ENCODE peak calls at places on chromosome 20, in ten cellular contexts. One of them, this sample, is unnamed.

GRCh38 chr20:36399147-36399968 is 93.2 kb downstream of the DLGAP4 start:
- DNase-seq in GM12878: no peak
- DNase-seq in foreskin fibroblast: peak
- DNase-seq in PC-3: peak
- DNase-seq in ascending aorta: no peak
- DNase-seq in fibroblast of the aortic adventitia: no peak
- DNase-seq in fibroblast of mammary gland: peak
- DNase-seq in omental fat pad: no peak
- DNase-seq in cardiac fibroblast: peak
- DNase-seq in B cell: peak
- DNase-seq in this sample: peak

GRCh38 chr20:36497856-36498255 is 43.5 kb upstream of the MYL9 start:
- DNase-seq in GM12878: no peak
- DNase-seq in foreskin fibroblast: no peak
- DNase-seq in PC-3: no peak
- DNase-seq in ascending aorta: no peak
- DNase-seq in fibroblast of the aortic adventitia: peak
- DNase-seq in fibroblast of mammary gland: no peak
- DNase-seq in omental fat pad: no peak
- DNase-seq in cardiac fibroblast: peak
- DNase-seq in B cell: no peak
- DNase-seq in this sample: no peak

GRCh38 chr20:63795178-63795830 is 35.8 kb downstream of the ZBTB46 start:
- DNase-seq in GM12878: no peak
- DNase-seq in foreskin fibroblast: no peak
- DNase-seq in PC-3: no peak
- DNase-seq in ascending aorta: no peak
- DNase-seq in fibroblast of the aortic adventitia: no peak
- DNase-seq in fibroblast of mammary gland: no peak
- DNase-seq in omental fat pad: no peak
- DNase-seq in cardiac fibroblast: no peak
- DNase-seq in B cell: no peak
- DNase-seq in this sample: no peak

GRCh38 chr20:5030348-5031205 is 29.3 kb upstream of the SLC23A2 start:
- DNase-seq in GM12878: no peak
- DNase-seq in foreskin fibroblast: no peak
- DNase-seq in PC-3: no peak
- DNase-seq in ascending aorta: no peak
- DNase-seq in fibroblast of the aortic adventitia: no peak
- DNase-seq in fibroblast of mammary gland: no peak
- DNase-seq in omental fat pad: no peak
- DNase-seq in cardiac fibroblast: no peak
- DNase-seq in B cell: no peak
- DNase-seq in this sample: no peak

GRCh38 chr20:60050193-60050960 is 92.2 kb downstream of the CDH26 start:
- DNase-seq in GM12878: no peak
- DNase-seq in foreskin fibroblast: no peak
- DNase-seq in PC-3: peak
- DNase-seq in ascending aorta: no peak
- DNase-seq in fibroblast of the aortic adventitia: no peak
- DNase-seq in fibroblast of mammary gland: no peak
- DNase-seq in omental fat pad: no peak
- DNase-seq in cardiac fibroblast: no peak
- DNase-seq in B cell: no peak
- DNase-seq in this sample: no peak

GRCh38 chr20:39421571-39422099 is 459.5 kb downstream of the DHX35 start:
- DNase-seq in GM12878: no peak
- DNase-seq in foreskin fibroblast: no peak
- DNase-seq in PC-3: no peak
- DNase-seq in ascending aorta: no peak
- DNase-seq in fibroblast of the aortic adventitia: no peak
- DNase-seq in fibroblast of mammary gland: peak
- DNase-seq in omental fat pad: no peak
- DNase-seq in cardiac fibroblast: no peak
- DNase-seq in B cell: no peak
- DNase-seq in this sample: no peak

GRCh38 chr20:50189681-50190250 is 864 bp upstream of the CEBPB start:
- DNase-seq in GM12878: no peak
- DNase-seq in foreskin fibroblast: peak
- DNase-seq in PC-3: peak
- DNase-seq in ascending aorta: no peak
- DNase-seq in fibroblast of the aortic adventitia: no peak
- DNase-seq in fibroblast of mammary gland: no peak
- DNase-seq in omental fat pad: no peak
- DNase-seq in cardiac fibroblast: no peak
- DNase-seq in B cell: peak
- DNase-seq in this sample: no peak

GRCh38 chr20:11676618-11677289 is 240.9 kb upstream of the BTBD3 start:
- DNase-seq in GM12878: no peak
- DNase-seq in foreskin fibroblast: peak
- DNase-seq in PC-3: peak
- DNase-seq in ascending aorta: no peak
- DNase-seq in fibroblast of the aortic adventitia: peak
- DNase-seq in fibroblast of mammary gland: peak
- DNase-seq in omental fat pad: no peak
- DNase-seq in cardiac fibroblast: peak
- DNase-seq in B cell: peak
- DNase-seq in this sample: no peak

GRCh38 chr20:37615507-37616425 is 78.1 kb upstream of the CTNNBL1 start:
- DNase-seq in GM12878: no peak
- DNase-seq in foreskin fibroblast: peak
- DNase-seq in PC-3: peak
- DNase-seq in ascending aorta: no peak
- DNase-seq in fibroblast of the aortic adventitia: no peak
- DNase-seq in fibroblast of mammary gland: peak
- DNase-seq in omental fat pad: no peak
- DNase-seq in cardiac fibroblast: peak
- DNase-seq in B cell: peak
- DNase-seq in this sample: peak

GRCh38 chr20:845967-846893 is 12.7 kb downstream of the FAM110A start:
- DNase-seq in GM12878: no peak
- DNase-seq in foreskin fibroblast: no peak
- DNase-seq in PC-3: no peak
- DNase-seq in ascending aorta: no peak
- DNase-seq in fibroblast of the aortic adventitia: no peak
- DNase-seq in fibroblast of mammary gland: no peak
- DNase-seq in omental fat pad: no peak
- DNase-seq in cardiac fibroblast: no peak
- DNase-seq in B cell: peak
- DNase-seq in this sample: no peak

GRCh38 chr20:842547-842940 is 9.0 kb downstream of the FAM110A start:
- DNase-seq in GM12878: no peak
- DNase-seq in foreskin fibroblast: no peak
- DNase-seq in PC-3: no peak
- DNase-seq in ascending aorta: no peak
- DNase-seq in fibroblast of the aortic adventitia: no peak
- DNase-seq in fibroblast of mammary gland: no peak
- DNase-seq in omental fat pad: no peak
- DNase-seq in cardiac fibroblast: no peak
- DNase-seq in B cell: no peak
- DNase-seq in this sample: no peak

GRCh38 chr20:843908-844307 is 10.4 kb downstream of the FAM110A start:
- DNase-seq in GM12878: no peak
- DNase-seq in foreskin fibroblast: no peak
- DNase-seq in PC-3: no peak
- DNase-seq in ascending aorta: no peak
- DNase-seq in fibroblast of the aortic adventitia: no peak
- DNase-seq in fibroblast of mammary gland: no peak
- DNase-seq in omental fat pad: no peak
- DNase-seq in cardiac fibroblast: no peak
- DNase-seq in B cell: no peak
- DNase-seq in this sample: no peak

GRCh38 chr20:845226-845868 is 11.8 kb downstream of the FAM110A start:
- DNase-seq in GM12878: no peak
- DNase-seq in foreskin fibroblast: no peak
- DNase-seq in PC-3: no peak
- DNase-seq in ascending aorta: no peak
- DNase-seq in fibroblast of the aortic adventitia: no peak
- DNase-seq in fibroblast of mammary gland: no peak
- DNase-seq in omental fat pad: no peak
- DNase-seq in cardiac fibroblast: no peak
- DNase-seq in B cell: peak
- DNase-seq in this sample: no peak

GRCh38 chr20:844473-845225 is 11.1 kb downstream of the FAM110A start:
- DNase-seq in GM12878: peak
- DNase-seq in foreskin fibroblast: peak
- DNase-seq in PC-3: peak
- DNase-seq in ascending aorta: peak
- DNase-seq in fibroblast of the aortic adventitia: peak
- DNase-seq in fibroblast of mammary gland: peak
- DNase-seq in omental fat pad: peak
- DNase-seq in cardiac fibroblast: peak
- DNase-seq in B cell: peak
- DNase-seq in this sample: peak
- TF ChIP-seq CTCF in GM12878: no peak
- TF ChIP-seq CTCF in foreskin fibroblast: no peak
- TF ChIP-seq CTCF in PC-3: no peak
- TF ChIP-seq CTCF in ascending aorta: no peak
- TF ChIP-seq CTCF in fibroblast of the aortic adventitia: no peak
- TF ChIP-seq CTCF in fibroblast of mammary gland: no peak
- TF ChIP-seq CTCF in omental fat pad: no peak
- TF ChIP-seq CTCF in cardiac fibroblast: no peak
- TF ChIP-seq CTCF in B cell: no peak
- TF ChIP-seq CTCF in this sample: no peak

GRCh38 chr20:57392130-57392445 is 892 bp downstream of the RBM38 start:
- DNase-seq in GM12878: no peak
- DNase-seq in foreskin fibroblast: peak
- DNase-seq in PC-3: no peak
- DNase-seq in ascending aorta: no peak
- DNase-seq in fibroblast of the aortic adventitia: no peak
- DNase-seq in fibroblast of mammary gland: no peak
- DNase-seq in omental fat pad: no peak
- DNase-seq in cardiac fibroblast: no peak
- DNase-seq in B cell: peak
- DNase-seq in this sample: peak
- TF ChIP-seq CTCF in GM12878: no peak
- TF ChIP-seq CTCF in foreskin fibroblast: no peak
- TF ChIP-seq CTCF in PC-3: no peak
- TF ChIP-seq CTCF in ascending aorta: no peak
- TF ChIP-seq CTCF in fibroblast of the aortic adventitia: no peak
- TF ChIP-seq CTCF in fibroblast of mammary gland: no peak
- TF ChIP-seq CTCF in omental fat pad: no peak
- TF ChIP-seq CTCF in cardiac fibroblast: no peak
- TF ChIP-seq CTCF in B cell: no peak
- TF ChIP-seq CTCF in this sample: no peak

GRCh38 chr20:17933711-17934110 is 34.9 kb downstream of the SNX5 start:
- DNase-seq in GM12878: no peak
- DNase-seq in foreskin fibroblast: no peak
- DNase-seq in PC-3: no peak
- DNase-seq in ascending aorta: no peak
- DNase-seq in fibroblast of the aortic adventitia: no peak
- DNase-seq in fibroblast of mammary gland: no peak
- DNase-seq in omental fat pad: no peak
- DNase-seq in cardiac fibroblast: no peak
- DNase-seq in B cell: no peak
- DNase-seq in this sample: no peak
- TF ChIP-seq CTCF in GM12878: no peak
- TF ChIP-seq CTCF in foreskin fibroblast: no peak
- TF ChIP-seq CTCF in PC-3: no peak
- TF ChIP-seq CTCF in ascending aorta: no peak
- TF ChIP-seq CTCF in fibroblast of the aortic adventitia: no peak
- TF ChIP-seq CTCF in fibroblast of mammary gland: no peak
- TF ChIP-seq CTCF in omental fat pad: no peak
- TF ChIP-seq CTCF in cardiac fibroblast: no peak
- TF ChIP-seq CTCF in B cell: no peak
- TF ChIP-seq CTCF in this sample: no peak

DNA sequence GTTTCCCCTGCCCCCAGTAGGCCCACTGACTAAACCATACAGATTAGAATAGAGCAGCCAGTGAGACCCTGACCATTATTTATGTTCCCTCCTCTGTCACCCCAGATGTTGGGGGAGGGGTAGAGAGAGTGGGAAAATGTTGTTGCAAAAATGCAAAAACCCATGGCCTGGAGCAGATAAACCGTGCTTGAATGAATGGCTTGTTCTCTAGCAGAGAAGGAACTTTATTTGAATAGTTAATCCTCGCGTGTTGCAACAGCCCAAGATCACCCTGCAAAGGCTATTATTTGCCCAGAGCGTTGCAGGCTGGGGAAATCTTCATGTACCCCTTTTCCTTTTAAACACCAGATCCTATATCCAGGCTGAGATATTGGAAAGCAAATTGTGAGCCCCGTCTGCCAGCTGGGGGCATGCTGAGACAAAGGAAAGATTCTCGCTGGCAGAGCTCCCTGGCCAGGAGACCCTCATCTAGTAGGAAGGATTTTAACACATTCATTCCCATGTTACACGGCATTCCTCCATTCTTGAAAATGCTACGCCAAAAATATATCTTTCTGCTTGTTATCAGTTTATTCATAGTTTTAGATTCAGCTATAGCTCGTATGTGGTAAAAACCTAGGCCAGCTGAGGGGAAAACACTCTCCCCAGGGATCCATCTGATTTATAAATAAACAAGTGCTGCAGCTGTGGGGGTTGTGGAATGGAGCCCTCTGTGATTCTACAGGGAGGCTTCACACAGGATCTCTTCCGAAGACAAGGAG is 53.0 kb downstream of the LINC00237 start:
- DNase-seq in GM12878: no peak
- DNase-seq in foreskin fibroblast: no peak
- DNase-seq in PC-3: no peak
- DNase-seq in ascending aorta: no peak
- DNase-seq in fibroblast of the aortic adventitia: no peak
- DNase-seq in fibroblast of mammary gland: no peak
- DNase-seq in omental fat pad: no peak
- DNase-seq in cardiac fibroblast: no peak
- DNase-seq in B cell: no peak
- DNase-seq in this sample: no peak
- TF ChIP-seq CTCF in GM12878: no peak
- TF ChIP-seq CTCF in foreskin fibroblast: no peak
- TF ChIP-seq CTCF in PC-3: peak
- TF ChIP-seq CTCF in ascending aorta: no peak
- TF ChIP-seq CTCF in fibroblast of the aortic adventitia: no peak
- TF ChIP-seq CTCF in fibroblast of mammary gland: no peak
- TF ChIP-seq CTCF in omental fat pad: no peak
- TF ChIP-seq CTCF in cardiac fibroblast: no peak
- TF ChIP-seq CTCF in B cell: no peak
- TF ChIP-seq CTCF in this sample: no peak